ENCODE peak calls at places on chromosome 2, in four cellular contexts. Q is GM12878, A is H1, P is K562. I is an unnamed sample.

GRCh38 chr2:228104215-228104614 is 77.3 kb downstream of the SPHKAP start:
- DNase-seq in Q (no peak), A (no peak), P (no peak), I (no peak)

GRCh38 chr2:21361406-21361805 is 237.6 kb downstream of the TDRD15 start:
- DNase-seq in Q (no peak), A (no peak), P (no peak), I (no peak)

GRCh38 chr2:217986256-217986961 is 16.4 kb downstream of the TNS1 start:
- DNase-seq in Q (no peak), A (no peak), P (no peak), I (no peak)

GRCh38 chr2:208031608-208032019 is 6.3 kb upstream of the PLEKHM3 start:
- DNase-seq in Q (no peak), A (no peak), P (no peak), I (no peak)

GRCh38 chr2:7456762-7457161 is 539.5 kb downstream of the RNF144A start:
- DNase-seq in Q (no peak), A (no peak), P (no peak), I (no peak)

GRCh38 chr2:215579809-215580208 is 143.9 kb upstream of the FN1 start:
- DNase-seq in Q (no peak), A (no peak), P (no peak), I (no peak)

GRCh38 chr2:229191413-229191812 is 79.7 kb downstream of the PID1 start:
- DNase-seq in Q (no peak), A (no peak), P (no peak), I (no peak)

GRCh38 chr2:61220768-61221167 is 58.8 kb downstream of the C2orf74 start:
- DNase-seq in Q (no peak), A (no peak), P (no peak), I (no peak)

GRCh38 chr2:134603966-134604365 is 114.8 kb downstream of the TMEM163 start:
- DNase-seq in Q (no peak), A (no peak), P (no peak), I (no peak)

GRCh38 chr2:44139741-44140140 is 28.9 kb upstream of the PPM1B start:
- DNase-seq in Q (no peak), A (no peak), P (no peak), I (no peak)

GRCh38 chr2:233343171-233343705 is 11.1 kb upstream of the DGKD start:
- DNase-seq in Q (no peak), A (no peak), P (no peak), I (no peak)

GRCh38 chr2:163723352-163723751 is 12.5 kb downstream of the FIGN start:
- DNase-seq in Q (no peak), A (no peak), P (no peak), I (no peak)

GRCh38 chr2:205714058-205714776 is 31.9 kb downstream of the NRP2 start:
- DNase-seq in Q (peak), A (no peak), P (no peak), I (no peak)

GRCh38 chr2:178397002-178397605 is 53.9 kb downstream of the PRKRA start:
- DNase-seq in Q (no peak), A (no peak), P (peak), I (peak)

GRCh38 chr2:200081221-200081620 is 125.8 kb downstream of the MAIP1 start:
- DNase-seq in Q (no peak), A (no peak), P (no peak), I (no peak)

GRCh38 chr2:47089083-47089464 is 66.0 kb downstream of the STPG4 start:
- DNase-seq in Q (no peak), A (no peak), P (peak), I (peak)

GRCh38 chr2:230974096-230974913 is 21.6 kb upstream of the SPATA3 start:
- DNase-seq in Q (peak), A (no peak), P (no peak), I (no peak)

GRCh38 chr2:16661536-16661935 is 4.1 kb downstream of the CYRIA start:
- DNase-seq in Q (no peak), A (no peak), P (no peak), I (no peak)

GRCh38 chr2:237181844-237182243 is 96.2 kb downstream of the COPS8 start:
- DNase-seq in Q (no peak), A (no peak), P (no peak), I (no peak)

GRCh38 chr2:234989183-234989701 is 37.4 kb downstream of the SH3BP4 start:
- DNase-seq in Q (no peak), A (no peak), P (no peak), I (peak)

GRCh38 chr2:228987441-228988155 is 283.5 kb downstream of the PID1 start:
- DNase-seq in Q (no peak), A (no peak), P (no peak), I (no peak)

GRCh38 chr2:107553534-107553933 is 273.2 kb upstream of the RGPD4 start:
- DNase-seq in Q (no peak), A (no peak), P (no peak), I (no peak)

GRCh38 chr2:40457846-40458245 is 6.0 kb upstream of the SLC8A1 start:
- DNase-seq in Q (no peak), A (no peak), P (no peak), I (no peak)

GRCh38 chr2:174025271-174026121 is 60.3 kb upstream of the SP3 start:
- DNase-seq in Q (no peak), A (no peak), P (no peak), I (peak)

GRCh38 chr2:165147201-165148045 is 56.4 kb downstream of the SCN3A start:
- DNase-seq in Q (no peak), A (no peak), P (no peak), I (no peak)

GRCh38 chr2:64975232-64975791 is 13.9 kb upstream of the SLC1A4 start:
- DNase-seq in Q (no peak), A (no peak), P (no peak), I (no peak)

GRCh38 chr2:160406591-160407392 is 86.8 kb downstream of the RBMS1 start:
- DNase-seq in Q (no peak), A (peak), P (no peak), I (peak)

GRCh38 chr2:120760446-120761135 is 24.9 kb downstream of the GLI2 start:
- DNase-seq in Q (no peak), A (no peak), P (no peak), I (no peak)

GRCh38 chr2:238974061-238974460 is 126.2 kb downstream of the TWIST2 start:
- DNase-seq in Q (no peak), A (no peak), P (no peak), I (no peak)

GRCh38 chr2:241942416-241943208 is 73.1 kb downstream of the RTP5 start:
- DNase-seq in Q (no peak), A (no peak), P (no peak), I (no peak)

GRCh38 chr2:166634706-166635105 is 140.7 kb upstream of the SCN7A start:
- DNase-seq in Q (no peak), A (no peak), P (no peak), I (no peak)

GRCh38 chr2:96082211-96083063 is 33.9 kb downstream of the ADRA2B start:
- DNase-seq in Q (no peak), A (no peak), P (no peak), I (no peak)

GRCh38 chr2:240527153-240527750 is 30.5 kb downstream of the ANKMY1 start:
- DNase-seq in Q (no peak), A (no peak), P (no peak), I (no peak)

GRCh38 chr2:67260348-67261277 is 136.5 kb upstream of the ETAA1 start:
- DNase-seq in Q (no peak), A (no peak), P (no peak), I (no peak)

GRCh38 chr2:159290289-159290907 is 3.9 kb upstream of the WDSUB1 start:
- DNase-seq in Q (no peak), A (no peak), P (peak), I (peak)

GRCh38 chr2:159287733-159288132 is 1.2 kb upstream of the WDSUB1 start:
- DNase-seq in Q (no peak), A (no peak), P (no peak), I (no peak)

GRCh38 chr2:159297042-159297707 is 10.7 kb upstream of the WDSUB1 start:
- DNase-seq in Q (no peak), A (no peak), P (no peak), I (no peak)

GRCh38 chr2:159286709-159287441 is 372 bp upstream of the WDSUB1 start:
- DNase-seq in Q (peak), A (peak), P (peak), I (peak)

GRCh38 chr2:159292157-159292556 is 5.7 kb upstream of the WDSUB1 start:
- DNase-seq in Q (no peak), A (no peak), P (peak), I (no peak)
- TF ChIP-seq NRF1 in Q (no peak), A (no peak), P (no peak), I (no peak)

DNA sequence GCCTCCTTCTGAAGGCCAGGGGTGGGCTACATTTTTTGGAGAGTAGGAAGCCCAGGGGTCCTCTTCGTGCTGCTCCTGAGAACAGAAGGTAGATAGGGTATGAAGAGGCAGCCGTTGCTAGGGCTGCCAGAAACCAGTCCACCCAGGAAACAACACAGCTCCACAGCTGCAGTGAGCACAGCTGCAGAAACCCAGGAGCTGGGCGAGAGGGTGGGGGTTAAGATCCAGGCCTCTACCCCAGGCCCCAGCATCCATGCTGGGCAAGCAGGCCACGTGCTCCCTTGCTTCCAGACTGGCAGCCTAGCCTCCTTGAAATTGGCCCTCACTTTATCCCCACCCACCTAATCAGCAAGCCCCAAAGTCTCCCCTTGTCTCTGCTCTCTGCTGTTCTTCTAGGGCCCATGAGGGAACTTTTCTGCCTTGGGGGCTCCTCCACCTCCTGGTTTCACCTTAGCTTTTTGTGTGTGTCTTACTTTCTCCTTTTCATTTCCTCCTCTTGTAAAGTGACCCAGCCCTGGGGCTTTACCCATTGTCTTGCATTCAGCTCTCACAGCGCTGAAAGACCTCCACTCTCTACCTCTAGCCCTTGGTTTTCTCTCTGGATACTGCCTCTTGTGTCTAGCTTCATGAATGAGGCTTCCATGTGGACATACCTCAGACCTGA is 30.7 kb downstream of the STON1 start:
- DNase-seq in Q (no peak), A (no peak), P (no peak), I (peak)
- TF ChIP-seq MAX in Q (no peak), A (no peak), P (no peak), I (no peak)

GRCh38 chr2:99450199-99450598 is 39.6 kb downstream of the REV1 start:
- DNase-seq in Q (no peak), A (no peak), P (no peak), I (no peak)
- TF ChIP-seq NRF1 in Q (no peak), A (no peak), P (no peak), I (no peak)

DNA sequence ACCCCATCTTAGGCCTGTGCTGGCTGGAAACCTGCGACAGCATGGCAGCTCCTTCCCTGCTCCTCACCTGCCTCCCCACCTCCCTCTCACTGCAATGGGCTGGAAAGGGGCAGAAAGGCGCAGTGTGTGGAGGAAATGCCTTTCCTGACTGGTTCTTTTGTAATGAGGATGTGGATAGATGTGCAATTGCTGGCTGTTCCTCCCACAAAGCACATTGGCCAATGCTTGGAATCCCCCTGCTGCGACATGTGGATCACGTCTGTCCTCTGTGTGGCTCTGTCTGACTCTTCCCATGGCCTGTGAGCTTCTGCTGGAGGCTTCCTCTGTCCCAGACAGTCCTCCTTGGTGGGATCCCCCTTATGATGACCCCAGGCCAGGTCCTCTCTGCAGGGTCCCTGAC is 172.5 kb downstream of the NCK2 start:
- DNase-seq in Q (no peak), A (no peak), P (no peak), I (no peak)
- TF ChIP-seq MAX in Q (no peak), A (no peak), P (no peak), I (no peak)

DNA sequence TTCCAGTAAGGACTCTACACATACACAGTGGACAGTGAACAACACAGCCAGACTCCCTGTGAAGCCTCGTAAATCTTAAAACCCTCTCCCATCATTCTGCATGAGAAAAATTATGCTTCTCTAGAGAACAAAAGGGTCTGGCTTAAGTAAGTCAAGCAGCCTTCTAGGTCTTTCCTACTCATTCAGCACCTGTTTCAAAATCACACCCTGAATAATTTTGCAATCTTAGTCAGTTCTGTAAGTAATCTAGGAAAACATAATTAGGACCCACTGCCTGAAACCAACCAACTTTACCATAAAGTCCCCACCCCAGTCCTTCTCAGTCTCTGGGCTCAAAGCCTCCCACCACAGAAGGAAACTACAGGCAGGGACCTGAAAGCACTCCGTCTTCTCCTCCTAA is 19.7 kb downstream of the IAH1 start:
- DNase-seq in Q (no peak), A (no peak), P (no peak), I (no peak)
- TF ChIP-seq NRF1 in Q (no peak), A (no peak), P (no peak), I (no peak)

I was measured in SK-N-SH.